ENCODE peak calls at places on chromosomes 2 and 18, in five cellular contexts. U is SK-N-SH, G is Panc1, R is GM12892, Z is upper lobe of left lung. T is an unnamed sample.

GRCh38 chr2:195318440-195319111 is 338.4 kb upstream of the SLC39A10 start:
- DNase-seq in U (peak; percentile 48), R (no peak), G (no peak), Z (no peak), T (peak; percentile 35)

GRCh38 chr2:215931256-215931903 is 82.0 kb downstream of the MREG start:
- DNase-seq in Z (peak; percentile 50), G (peak; percentile 72), R (peak; percentile 26), U (peak; percentile 62), T (peak; percentile 58)

GRCh38 chr2:10183146-10183675 is 60.7 kb downstream of the RRM2 start:
- DNase-seq in G (no peak), Z (no peak), U (peak; percentile 36), R (no peak), T (no peak)

GRCh38 chr2:44682459-44682858 is 259.0 kb upstream of the SIX3 start:
- DNase-seq in U (peak; percentile 40), Z (no peak), R (no peak), G (no peak), T (no peak)

GRCh38 chr18:23612434-23613090 is 26.3 kb upstream of the NPC1 start:
- DNase-seq in R (no peak), G (no peak), U (no peak), Z (peak; percentile 45), T (no peak)

GRCh38 chr2:132766573-132766972 is 96.6 kb upstream of the LYPD1 start:
- DNase-seq in R (no peak), G (no peak), Z (no peak), U (no peak), T (no peak)

GRCh38 chr18:42113529-42114191 is 158.6 kb downstream of the PIK3C3 start:
- DNase-seq in R (no peak), G (no peak), U (no peak), Z (no peak), T (no peak)

GRCh38 chr2:55888941-55889340 is 34.6 kb downstream of the EFEMP1 start:
- DNase-seq in R (no peak), Z (no peak), G (no peak), U (no peak), T (no peak)

GRCh38 chr2:39524061-39524460 is 87.0 kb upstream of the MAP4K3 start:
- DNase-seq in G (no peak), Z (no peak), R (no peak), U (no peak), T (no peak)

GRCh38 chr18:63683152-63683551 is 19.6 kb upstream of the SERPINB11 start:
- DNase-seq in G (no peak), Z (peak; percentile 36), U (no peak), R (no peak), T (no peak)

GRCh38 chr2:230694241-230694640 is 18.4 kb upstream of the CAB39 start:
- DNase-seq in Z (no peak), G (no peak), R (no peak), U (no peak), T (peak; percentile 44)

GRCh38 chr2:68100189-68100588 is 37.4 kb upstream of the C1D start:
- DNase-seq in Z (no peak), G (no peak), R (no peak), U (no peak), T (no peak)

GRCh38 chr2:14257801-14258507 is 374.6 kb upstream of the LRATD1 start:
- DNase-seq in R (no peak), G (no peak), U (no peak), Z (no peak), T (no peak)

GRCh38 chr2:38534746-38535403 is 67.9 kb downstream of the HNRNPLL start:
- DNase-seq in R (no peak), Z (no peak), U (no peak), G (no peak), T (peak; percentile 71)

GRCh38 chr2:57080035-57080434 is 896.2 kb downstream of the CCDC85A start:
- DNase-seq in R (no peak), G (peak; percentile 10), U (no peak), Z (no peak), T (no peak)

GRCh38 chr2:120269076-120269744 is 16.6 kb downstream of the RALB start:
- DNase-seq in Z (no peak), R (no peak), G (no peak), U (no peak), T (no peak)

GRCh38 chr2:132421198-132421780 is 4.7 kb downstream of the GPR39 start:
- DNase-seq in R (no peak), U (no peak), G (no peak), Z (no peak), T (no peak)

GRCh38 chr2:53787911-53788289 is 1.1 kb downstream of the ERLEC1 start:
- DNase-seq in R (no peak), Z (no peak), G (no peak), U (no peak), T (no peak)

GRCh38 chr18:72826736-72827135 is 41.1 kb downstream of the NETO1 start:
- DNase-seq in G (no peak), R (no peak), Z (no peak), U (peak; percentile 2), T (no peak)

GRCh38 chr2:164625378-164625971 is 4.2 kb upstream of the GRB14 start:
- DNase-seq in Z (no peak), R (no peak), G (no peak), U (no peak), T (no peak)
- TF ChIP-seq POLR2AphosphoS5 in Z (no peak), R (no peak), G (no peak), U (no peak), T (no peak)

GRCh38 chr18:50033004-50033403 is 161.9 kb downstream of the MYO5B start:
- DNase-seq in G (no peak), R (no peak), U (no peak), Z (no peak), T (no peak)
- TF ChIP-seq POLR2AphosphoS5 in G (no peak), R (no peak), U (no peak), Z (no peak), T (no peak)

DNA sequence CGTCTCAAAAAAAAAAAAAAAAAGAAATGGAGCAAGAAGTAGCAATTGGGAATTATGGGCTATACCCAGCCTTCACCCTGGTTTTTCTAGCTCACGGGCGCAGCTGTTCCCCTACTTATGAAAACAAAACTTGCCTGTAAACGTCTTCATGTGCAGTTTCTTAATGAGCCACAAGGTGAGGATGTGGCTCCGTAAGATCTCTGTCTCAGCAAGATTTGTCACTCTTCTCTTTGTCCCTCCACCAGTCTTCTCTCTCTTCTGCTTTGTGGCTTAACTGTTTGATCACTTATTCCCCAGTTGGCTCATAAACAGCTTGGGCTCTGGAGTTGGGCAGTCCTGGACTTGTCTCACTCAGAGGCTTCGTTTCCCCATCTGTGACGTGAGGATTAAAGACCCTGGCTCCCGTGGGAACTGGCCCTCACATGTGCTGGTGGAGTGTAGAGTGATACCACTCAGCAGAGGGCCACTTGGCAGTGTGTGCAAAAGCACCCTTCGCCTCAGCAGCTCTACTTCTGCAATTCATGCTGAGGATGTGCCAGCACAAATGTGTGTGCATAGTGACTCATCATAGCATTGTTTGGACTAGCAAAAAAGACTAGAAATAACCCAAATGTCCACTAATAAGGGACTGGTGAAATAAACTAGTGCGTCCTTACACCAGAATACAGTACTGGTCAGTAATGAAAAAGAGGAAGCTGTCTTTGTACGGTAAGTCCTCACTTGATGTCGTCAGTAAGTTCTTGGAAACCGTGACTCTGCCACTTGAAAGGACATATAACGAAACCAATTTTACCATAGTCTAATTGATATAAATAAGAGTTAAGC is 8.7 kb downstream of the CEP68 start:
- DNase-seq in R (peak; percentile 56), U (no peak), G (no peak), Z (peak; percentile 82), T (peak; percentile 54)
- TF ChIP-seq POLR2AphosphoS5 in R (no peak), U (no peak), G (no peak), Z (peak; percentile 59), T (peak; percentile 14)

GRCh38 chr2:191245046-191245868 is at the start of gene MYO1B:
- DNase-seq in G (no peak), U (peak; percentile 94), Z (peak; percentile 90), R (peak; percentile 24), T (peak; percentile 82)
- TF ChIP-seq POLR2AphosphoS5 in G (peak; percentile 48), U (peak; percentile 52), Z (peak; percentile 24), R (no peak), T (peak; percentile 27)

DNA sequence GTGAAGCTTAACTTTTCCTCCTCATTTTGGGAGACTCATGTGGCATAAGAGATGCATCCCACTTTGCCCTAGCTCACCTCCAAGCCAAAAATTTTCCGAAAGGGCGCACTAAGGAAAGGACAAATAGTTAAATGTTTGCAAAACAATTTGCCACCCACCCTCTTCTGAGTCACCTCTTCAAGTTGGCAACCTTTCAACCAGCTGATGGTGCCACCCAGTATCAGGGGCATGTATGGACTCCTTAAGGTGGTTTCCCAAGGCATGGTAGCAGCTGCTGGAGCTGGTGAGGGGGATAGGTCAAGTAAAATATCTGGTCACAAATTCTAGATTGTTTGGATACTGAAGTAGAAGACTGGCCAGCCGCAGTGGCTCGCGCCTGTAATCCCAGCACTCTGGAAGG is 17.2 kb upstream of the ITGAV start:
- DNase-seq in U (no peak), R (no peak), G (no peak), Z (no peak), T (no peak)
- TF ChIP-seq POLR2AphosphoS5 in U (no peak), R (no peak), G (no peak), Z (no peak), T (no peak)

GRCh38 chr2:50449306-50449705 is 582.6 kb downstream of the NRXN1 start:
- DNase-seq in U (no peak), R (no peak), Z (no peak), G (no peak), T (no peak)

GRCh38 chr2:50444286-50444685 is 587.6 kb downstream of the NRXN1 start:
- DNase-seq in G (no peak), R (no peak), U (no peak), Z (no peak), T (no peak)

GRCh38 chr2:50443868-50444267 is 588.1 kb downstream of the NRXN1 start:
- DNase-seq in Z (no peak), U (no peak), R (no peak), G (no peak), T (no peak)

DNA sequence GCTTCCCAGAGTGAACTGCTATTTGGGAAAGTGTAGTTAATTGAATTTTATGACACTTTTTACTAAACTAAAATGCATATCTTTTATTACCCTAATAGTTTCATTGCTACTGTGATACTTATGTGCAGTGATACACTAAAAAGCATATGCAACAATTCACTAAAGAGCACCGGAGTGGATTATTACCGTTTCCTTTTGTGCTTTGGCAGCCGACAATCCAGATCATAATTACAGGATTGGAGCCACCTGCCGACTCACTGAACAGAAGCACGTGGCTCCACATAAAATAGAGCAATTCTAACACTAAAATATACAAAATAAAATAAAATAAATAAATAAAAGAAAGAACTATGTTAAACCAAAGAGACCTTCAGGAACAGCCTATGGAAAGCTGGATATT is 583.4 kb downstream of the NRXN1 start:
- DNase-seq in R (no peak), G (no peak), U (no peak), Z (no peak), T (no peak)
- TF ChIP-seq POLR2AphosphoS5 in R (no peak), G (no peak), U (no peak), Z (no peak), T (no peak)

GRCh38 chr2:95110395-95110794 is 11.2 kb downstream of the MRPS5 start:
- DNase-seq in R (no peak), Z (no peak), U (no peak), G (no peak), T (no peak)

GRCh38 chr2:95099910-95100309 is 21.7 kb downstream of the MRPS5 start:
- DNase-seq in G (no peak), Z (no peak), R (no peak), U (no peak), T (no peak)

GRCh38 chr2:95106081-95106480 is 15.5 kb downstream of the MRPS5 start:
- DNase-seq in R (no peak), U (no peak), Z (no peak), G (no peak), T (no peak)

GRCh38 chr2:95109260-95109659 is 12.3 kb downstream of the MRPS5 start:
- DNase-seq in Z (no peak), R (no peak), U (no peak), G (no peak), T (no peak)

GRCh38 chr2:95104606-95105005 is 17.0 kb downstream of the MRPS5 start:
- DNase-seq in G (no peak), R (no peak), Z (no peak), U (no peak), T (no peak)
- TF ChIP-seq POLR2AphosphoS5 in G (no peak), R (no peak), Z (no peak), U (no peak), T (no peak)

T was measured in transverse colon.